ENCODE peak calls at places on chromosomes 12 and 14, in four cellular contexts. One of them, this sample, is unnamed.

GRCh38 chr12:51322452-51322851 is 1.5 kb downstream of the BIN2 start:
- DNase-seq in mammary epithelial cell: no peak
- DNase-seq in AG10803: no peak
- DNase-seq in IMR-90: no peak
- DNase-seq in this sample: no peak

GRCh38 chr12:120580787-120581723 is at the start of gene POP5:
- DNase-seq in IMR-90: peak
- DNase-seq in mammary epithelial cell: peak
- DNase-seq in AG10803: peak
- DNase-seq in this sample: peak

GRCh38 chr14:104843442-104844305 is 21.4 kb upstream of the CEP170B start:
- DNase-seq in AG10803: no peak
- DNase-seq in mammary epithelial cell: no peak
- DNase-seq in IMR-90: no peak
- DNase-seq in this sample: no peak

GRCh38 chr12:118237908-118238307 is 102.0 kb downstream of the PEBP1 start:
- DNase-seq in AG10803: peak
- DNase-seq in IMR-90: peak
- DNase-seq in mammary epithelial cell: peak
- DNase-seq in this sample: no peak

GRCh38 chr12:120369476-120370342 is 745 bp upstream of the MSI1 start:
- DNase-seq in IMR-90: no peak
- DNase-seq in mammary epithelial cell: no peak
- DNase-seq in AG10803: no peak
- DNase-seq in this sample: no peak

GRCh38 chr12:52715416-52715815 is 12.1 kb upstream of the KRT77 start:
- DNase-seq in AG10803: no peak
- DNase-seq in mammary epithelial cell: peak
- DNase-seq in IMR-90: no peak
- DNase-seq in this sample: no peak

GRCh38 chr14:33716921-33717320 is 234.0 kb downstream of the EGLN3 start:
- DNase-seq in IMR-90: no peak
- DNase-seq in AG10803: no peak
- DNase-seq in mammary epithelial cell: no peak
- DNase-seq in this sample: no peak

GRCh38 chr12:27094726-27095125 is 12.3 kb upstream of the C12orf71 start:
- DNase-seq in IMR-90: no peak
- DNase-seq in AG10803: no peak
- DNase-seq in mammary epithelial cell: no peak
- DNase-seq in this sample: no peak

GRCh38 chr12:112233242-112233641 is 107.9 kb downstream of the TRAFD1 start:
- DNase-seq in AG10803: no peak
- DNase-seq in mammary epithelial cell: no peak
- DNase-seq in IMR-90: no peak
- DNase-seq in this sample: no peak

GRCh38 chr14:104827173-104828055 is 26.5 kb downstream of the ZBTB42 start:
- DNase-seq in mammary epithelial cell: peak
- DNase-seq in AG10803: peak
- DNase-seq in IMR-90: peak
- DNase-seq in this sample: peak

GRCh38 chr12:6962285-6963015 is 8.0 kb downstream of the PHB2 start:
- DNase-seq in IMR-90: no peak
- DNase-seq in AG10803: no peak
- DNase-seq in mammary epithelial cell: no peak
- DNase-seq in this sample: peak

GRCh38 chr14:94048676-94049624 is 22.8 kb downstream of the OTUB2 start:
- DNase-seq in mammary epithelial cell: no peak
- DNase-seq in AG10803: no peak
- DNase-seq in IMR-90: no peak
- DNase-seq in this sample: no peak

GRCh38 chr12:111628505-111629260 is 29.6 kb upstream of the ATXN2 start:
- DNase-seq in mammary epithelial cell: no peak
- DNase-seq in IMR-90: no peak
- DNase-seq in AG10803: no peak
- DNase-seq in this sample: no peak

GRCh38 chr12:130816055-130816454 is 23.0 kb downstream of the STX2 start:
- DNase-seq in IMR-90: no peak
- DNase-seq in AG10803: no peak
- DNase-seq in mammary epithelial cell: no peak
- DNase-seq in this sample: no peak

GRCh38 chr12:110844131-110844530 is 2.7 kb upstream of the CCDC63 start:
- DNase-seq in IMR-90: no peak
- DNase-seq in mammary epithelial cell: no peak
- DNase-seq in AG10803: no peak
- DNase-seq in this sample: no peak

GRCh38 chr12:32568241-32568640 is 110.9 kb upstream of the DNM1L start:
- DNase-seq in mammary epithelial cell: peak
- DNase-seq in IMR-90: peak
- DNase-seq in AG10803: peak
- DNase-seq in this sample: no peak

GRCh38 chr14:61749867-61750266 is 12.4 kb upstream of the SNAPC1 start:
- DNase-seq in AG10803: no peak
- DNase-seq in mammary epithelial cell: no peak
- DNase-seq in IMR-90: no peak
- DNase-seq in this sample: no peak

GRCh38 chr12:62873116-62873825 is 61.7 kb downstream of the PPM1H start:
- DNase-seq in AG10803: no peak
- DNase-seq in mammary epithelial cell: no peak
- DNase-seq in IMR-90: no peak
- DNase-seq in this sample: no peak

GRCh38 chr14:102523200-102524025 is 13.8 kb upstream of the ANKRD9 start:
- DNase-seq in AG10803: no peak
- DNase-seq in IMR-90: no peak
- DNase-seq in mammary epithelial cell: no peak
- DNase-seq in this sample: peak

GRCh38 chr14:21852061-21852664 is 178.5 kb upstream of the OR4E1 start:
- DNase-seq in IMR-90: peak
- DNase-seq in mammary epithelial cell: peak
- DNase-seq in AG10803: no peak
- DNase-seq in this sample: no peak

DNA sequence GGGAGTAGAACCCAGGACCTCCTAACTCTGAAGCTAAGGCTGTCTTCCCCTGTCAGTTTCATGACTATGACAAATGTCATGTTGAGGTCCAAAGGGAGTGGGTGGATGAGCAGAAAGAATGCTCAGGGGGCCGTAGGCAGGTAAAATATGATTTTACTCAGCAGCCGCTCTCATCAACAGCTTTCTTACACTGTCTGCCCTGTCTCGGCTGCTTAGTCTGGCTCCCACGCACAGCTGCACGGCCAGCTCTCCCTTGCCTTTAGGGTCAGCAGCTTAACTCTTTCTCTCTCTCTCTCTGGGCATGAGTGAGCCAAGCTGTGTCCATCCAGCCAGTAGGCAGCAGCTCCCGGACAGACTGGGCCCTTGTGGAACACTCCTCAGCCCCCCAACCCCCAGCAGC is 95.2 kb downstream of the GCH1 start:
- DNase-seq in IMR-90: no peak
- DNase-seq in AG10803: no peak
- DNase-seq in mammary epithelial cell: no peak
- DNase-seq in this sample: no peak
- H3K4me3 ChIP-seq in IMR-90: no peak
- H3K4me3 ChIP-seq in AG10803: no peak
- H3K4me3 ChIP-seq in mammary epithelial cell: no peak
- H3K4me3 ChIP-seq in this sample: no peak

DNA sequence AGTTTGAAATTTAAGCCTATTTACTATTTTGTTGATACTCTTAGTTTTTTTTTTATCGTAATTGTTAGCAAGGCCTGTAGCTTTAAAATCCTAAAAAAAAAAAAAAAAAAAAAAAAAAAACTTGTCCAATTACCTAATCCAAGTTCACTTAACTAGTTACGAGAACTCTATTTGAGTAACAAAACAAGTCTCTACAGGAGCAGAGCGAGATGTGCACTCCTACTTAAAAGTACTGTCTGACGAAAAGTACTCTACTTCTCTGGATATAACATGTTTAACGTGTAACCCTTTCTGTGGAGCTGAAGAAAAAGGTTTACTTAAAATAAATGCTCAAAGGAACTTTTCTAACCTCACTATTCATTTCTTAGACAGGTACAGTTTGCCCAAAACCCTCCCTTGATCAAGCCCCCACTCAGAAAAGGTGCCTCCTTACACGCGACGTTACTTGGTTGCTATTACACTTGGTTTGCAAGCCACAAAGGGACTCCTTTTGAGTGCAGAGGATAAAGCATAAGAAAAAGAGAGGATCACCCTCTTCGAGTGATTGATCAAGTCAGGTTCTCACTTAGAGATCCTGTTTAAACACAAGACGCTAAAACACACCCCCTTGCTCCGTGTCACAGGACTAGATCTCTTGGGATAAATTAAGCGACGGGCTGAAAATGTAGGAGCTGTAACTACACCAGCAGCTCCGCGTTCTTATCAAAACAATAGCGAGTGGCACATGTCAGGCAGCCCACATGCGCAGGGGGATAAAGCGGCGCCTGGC is 2.2 kb downstream of the BAZ1A start:
- DNase-seq in mammary epithelial cell: peak
- DNase-seq in AG10803: peak
- DNase-seq in IMR-90: peak
- DNase-seq in this sample: no peak
- H3K4me3 ChIP-seq in mammary epithelial cell: peak
- H3K4me3 ChIP-seq in AG10803: peak
- H3K4me3 ChIP-seq in IMR-90: peak
- H3K4me3 ChIP-seq in this sample: peak

GRCh38 chr12:128138125-128138524 is 128.8 kb upstream of the TMEM132C start:
- DNase-seq in mammary epithelial cell: no peak
- DNase-seq in AG10803: no peak
- DNase-seq in IMR-90: no peak
- DNase-seq in this sample: no peak

GRCh38 chr12:128137140-128137539 is 129.8 kb upstream of the TMEM132C start:
- DNase-seq in IMR-90: no peak
- DNase-seq in mammary epithelial cell: no peak
- DNase-seq in AG10803: no peak
- DNase-seq in this sample: no peak

DNA sequence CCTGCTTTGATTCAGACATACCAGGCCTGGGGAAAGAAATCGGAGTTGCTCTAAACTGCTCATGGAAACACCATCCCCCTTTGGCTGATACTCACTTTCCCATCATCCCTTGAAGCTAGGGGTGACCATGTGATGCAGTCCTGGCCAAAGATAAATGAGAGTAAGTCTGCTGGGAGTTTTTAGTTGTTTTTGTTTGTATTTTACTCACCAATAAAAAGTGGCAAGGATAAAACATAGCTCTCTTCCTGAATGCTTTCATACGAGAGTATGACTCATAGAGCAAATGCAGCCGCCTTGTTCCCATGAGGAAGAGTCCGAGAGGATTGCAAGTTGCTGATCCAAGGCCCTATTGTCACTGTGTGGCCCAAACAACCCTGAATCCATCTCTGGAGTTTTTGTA is 126.4 kb upstream of the TMEM132C start:
- DNase-seq in AG10803: no peak
- DNase-seq in mammary epithelial cell: no peak
- DNase-seq in IMR-90: no peak
- DNase-seq in this sample: no peak
- H3K4me3 ChIP-seq in AG10803: no peak
- H3K4me3 ChIP-seq in mammary epithelial cell: no peak
- H3K4me3 ChIP-seq in IMR-90: no peak
- H3K4me3 ChIP-seq in this sample: no peak

GRCh38 chr14:30861200-30861599 is 13.2 kb upstream of the COCH start:
- DNase-seq in mammary epithelial cell: no peak
- DNase-seq in AG10803: no peak
- DNase-seq in IMR-90: no peak
- DNase-seq in this sample: no peak
- H3K4me3 ChIP-seq in mammary epithelial cell: no peak
- H3K4me3 ChIP-seq in AG10803: no peak
- H3K4me3 ChIP-seq in IMR-90: no peak
- H3K4me3 ChIP-seq in this sample: no peak

DNA sequence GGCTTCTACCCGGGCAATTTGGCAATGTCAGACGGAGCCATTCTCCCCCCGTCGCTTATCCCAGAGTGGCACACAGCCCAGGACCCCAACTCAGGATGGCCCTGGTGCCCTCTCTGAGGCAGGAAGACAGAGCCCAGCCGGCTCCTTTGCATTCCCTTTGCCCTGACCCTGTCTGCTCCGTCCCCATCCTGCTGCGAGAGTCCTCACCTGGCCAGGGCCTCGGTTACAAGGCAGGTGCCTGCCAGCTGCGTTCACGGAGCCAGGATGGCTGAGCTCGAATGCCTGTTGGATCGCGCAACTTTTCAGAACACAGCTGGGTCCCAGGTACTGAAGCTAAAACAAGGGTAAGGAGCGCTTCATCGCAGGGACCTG is 18.6 kb downstream of the LRTM2 start:
- DNase-seq in mammary epithelial cell: no peak
- DNase-seq in IMR-90: no peak
- DNase-seq in AG10803: no peak
- DNase-seq in this sample: no peak
- H3K4me3 ChIP-seq in mammary epithelial cell: no peak
- H3K4me3 ChIP-seq in IMR-90: no peak
- H3K4me3 ChIP-seq in AG10803: no peak
- H3K4me3 ChIP-seq in this sample: no peak

GRCh38 chr12:54628186-54628846 is 6.4 kb downstream of the LACRT start:
- DNase-seq in mammary epithelial cell: no peak
- DNase-seq in IMR-90: no peak
- DNase-seq in AG10803: no peak
- DNase-seq in this sample: no peak
- H3K4me3 ChIP-seq in mammary epithelial cell: no peak
- H3K4me3 ChIP-seq in IMR-90: no peak
- H3K4me3 ChIP-seq in AG10803: no peak
- H3K4me3 ChIP-seq in this sample: no peak